ENCODE peak calls at places on chromosomes 4 and X, in seven cellular contexts. One of them, this sample, is unnamed.

GRCh38 chr4:87005690-87006461 is 71.1 kb downstream of the AFF1 start:
- DNase-seq in activated effector memory CD4-positive, alpha-beta T cell treated with anti-CD3 and anti-CD28 coated beads, Interleukin-2, amount 50 U/mL, for 16 hours: peak
- DNase-seq in neural crest cell: peak
- DNase-seq in A172: no peak
- DNase-seq in GM13977: peak
- DNase-seq in ACHN: no peak
- DNase-seq in fibroblast of the aortic adventitia: no peak
- DNase-seq in this sample: peak

GRCh38 chrX:41984628-41985027 is 61.3 kb upstream of the CASK start:
- DNase-seq in activated effector memory CD4-positive, alpha-beta T cell treated with anti-CD3 and anti-CD28 coated beads, Interleukin-2, amount 50 U/mL, for 16 hours: no peak
- DNase-seq in neural crest cell: no peak
- DNase-seq in A172: peak
- DNase-seq in GM13977: no peak
- DNase-seq in ACHN: no peak
- DNase-seq in fibroblast of the aortic adventitia: no peak
- DNase-seq in this sample: no peak

GRCh38 chr4:156169011-156169410 is 215.3 kb upstream of the CTSO start:
- DNase-seq in activated effector memory CD4-positive, alpha-beta T cell treated with anti-CD3 and anti-CD28 coated beads, Interleukin-2, amount 50 U/mL, for 16 hours: no peak
- DNase-seq in neural crest cell: peak
- DNase-seq in A172: peak
- DNase-seq in GM13977: peak
- DNase-seq in ACHN: peak
- DNase-seq in fibroblast of the aortic adventitia: peak
- DNase-seq in this sample: peak

GRCh38 chrX:16826207-16826606 is 39.9 kb downstream of the TXLNG start:
- DNase-seq in activated effector memory CD4-positive, alpha-beta T cell treated with anti-CD3 and anti-CD28 coated beads, Interleukin-2, amount 50 U/mL, for 16 hours: no peak
- DNase-seq in neural crest cell: no peak
- DNase-seq in A172: peak
- DNase-seq in GM13977: peak
- DNase-seq in ACHN: peak
- DNase-seq in fibroblast of the aortic adventitia: peak
- DNase-seq in this sample: peak

GRCh38 chr4:18980516-18981233 is 959.1 kb upstream of the LCORL start:
- DNase-seq in activated effector memory CD4-positive, alpha-beta T cell treated with anti-CD3 and anti-CD28 coated beads, Interleukin-2, amount 50 U/mL, for 16 hours: no peak
- DNase-seq in neural crest cell: no peak
- DNase-seq in A172: no peak
- DNase-seq in GM13977: no peak
- DNase-seq in ACHN: no peak
- DNase-seq in fibroblast of the aortic adventitia: no peak
- DNase-seq in this sample: peak

GRCh38 chr4:176387571-176387970 is 67.8 kb downstream of the SPCS3 start:
- DNase-seq in activated effector memory CD4-positive, alpha-beta T cell treated with anti-CD3 and anti-CD28 coated beads, Interleukin-2, amount 50 U/mL, for 16 hours: no peak
- DNase-seq in neural crest cell: no peak
- DNase-seq in A172: no peak
- DNase-seq in GM13977: no peak
- DNase-seq in ACHN: no peak
- DNase-seq in fibroblast of the aortic adventitia: peak
- DNase-seq in this sample: no peak

GRCh38 chr4:113404167-113404571 is 354.7 kb downstream of the ANK2 start:
- DNase-seq in activated effector memory CD4-positive, alpha-beta T cell treated with anti-CD3 and anti-CD28 coated beads, Interleukin-2, amount 50 U/mL, for 16 hours: no peak
- DNase-seq in neural crest cell: no peak
- DNase-seq in A172: no peak
- DNase-seq in GM13977: no peak
- DNase-seq in ACHN: no peak
- DNase-seq in fibroblast of the aortic adventitia: no peak
- DNase-seq in this sample: no peak

GRCh38 chr4:3022112-3022511 is 52.2 kb downstream of the HTT-AS start:
- DNase-seq in activated effector memory CD4-positive, alpha-beta T cell treated with anti-CD3 and anti-CD28 coated beads, Interleukin-2, amount 50 U/mL, for 16 hours: no peak
- DNase-seq in neural crest cell: no peak
- DNase-seq in A172: no peak
- DNase-seq in GM13977: no peak
- DNase-seq in ACHN: no peak
- DNase-seq in fibroblast of the aortic adventitia: no peak
- DNase-seq in this sample: no peak

GRCh38 chr4:29046166-29046565 is 1674.0 kb upstream of the PCDH7 start:
- DNase-seq in activated effector memory CD4-positive, alpha-beta T cell treated with anti-CD3 and anti-CD28 coated beads, Interleukin-2, amount 50 U/mL, for 16 hours: no peak
- DNase-seq in neural crest cell: no peak
- DNase-seq in A172: no peak
- DNase-seq in GM13977: no peak
- DNase-seq in ACHN: no peak
- DNase-seq in fibroblast of the aortic adventitia: peak
- DNase-seq in this sample: no peak

GRCh38 chr4:88054909-88055308 is 47.5 kb downstream of the PKD2 start:
- DNase-seq in activated effector memory CD4-positive, alpha-beta T cell treated with anti-CD3 and anti-CD28 coated beads, Interleukin-2, amount 50 U/mL, for 16 hours: no peak
- DNase-seq in neural crest cell: peak
- DNase-seq in A172: peak
- DNase-seq in GM13977: peak
- DNase-seq in ACHN: peak
- DNase-seq in fibroblast of the aortic adventitia: peak
- DNase-seq in this sample: peak

GRCh38 chr4:127609484-127609883 is 23.3 kb upstream of the INTU start:
- DNase-seq in activated effector memory CD4-positive, alpha-beta T cell treated with anti-CD3 and anti-CD28 coated beads, Interleukin-2, amount 50 U/mL, for 16 hours: no peak
- DNase-seq in neural crest cell: no peak
- DNase-seq in A172: no peak
- DNase-seq in GM13977: no peak
- DNase-seq in ACHN: no peak
- DNase-seq in fibroblast of the aortic adventitia: no peak
- DNase-seq in this sample: no peak

GRCh38 chr4:39044947-39045734 is 12.9 kb upstream of the TMEM156 start:
- DNase-seq in activated effector memory CD4-positive, alpha-beta T cell treated with anti-CD3 and anti-CD28 coated beads, Interleukin-2, amount 50 U/mL, for 16 hours: peak
- DNase-seq in neural crest cell: peak
- DNase-seq in A172: peak
- DNase-seq in GM13977: no peak
- DNase-seq in ACHN: peak
- DNase-seq in fibroblast of the aortic adventitia: peak
- DNase-seq in this sample: no peak

GRCh38 chr4:76570141-76570989 is 135.3 kb downstream of the SHROOM3 start:
- DNase-seq in activated effector memory CD4-positive, alpha-beta T cell treated with anti-CD3 and anti-CD28 coated beads, Interleukin-2, amount 50 U/mL, for 16 hours: no peak
- DNase-seq in neural crest cell: no peak
- DNase-seq in A172: peak
- DNase-seq in GM13977: no peak
- DNase-seq in ACHN: peak
- DNase-seq in fibroblast of the aortic adventitia: peak
- DNase-seq in this sample: no peak

GRCh38 chrX:9597361-9598035 is 132.6 kb downstream of the TBL1X start:
- DNase-seq in activated effector memory CD4-positive, alpha-beta T cell treated with anti-CD3 and anti-CD28 coated beads, Interleukin-2, amount 50 U/mL, for 16 hours: no peak
- DNase-seq in neural crest cell: no peak
- DNase-seq in A172: no peak
- DNase-seq in GM13977: no peak
- DNase-seq in ACHN: no peak
- DNase-seq in fibroblast of the aortic adventitia: no peak
- DNase-seq in this sample: no peak

GRCh38 chrX:115533485-115533884 is 27.5 kb upstream of the PLS3 start:
- DNase-seq in activated effector memory CD4-positive, alpha-beta T cell treated with anti-CD3 and anti-CD28 coated beads, Interleukin-2, amount 50 U/mL, for 16 hours: no peak
- DNase-seq in neural crest cell: no peak
- DNase-seq in A172: no peak
- DNase-seq in GM13977: no peak
- DNase-seq in ACHN: no peak
- DNase-seq in fibroblast of the aortic adventitia: peak
- DNase-seq in this sample: no peak

GRCh38 chrX:30215357-30215843 is at the start of gene MAGEB2:
- DNase-seq in activated effector memory CD4-positive, alpha-beta T cell treated with anti-CD3 and anti-CD28 coated beads, Interleukin-2, amount 50 U/mL, for 16 hours: no peak
- DNase-seq in neural crest cell: no peak
- DNase-seq in A172: no peak
- DNase-seq in GM13977: no peak
- DNase-seq in ACHN: no peak
- DNase-seq in fibroblast of the aortic adventitia: no peak
- DNase-seq in this sample: no peak

GRCh38 chr4:123823244-123823643 is 426.6 kb downstream of the SPRY1 start:
- DNase-seq in activated effector memory CD4-positive, alpha-beta T cell treated with anti-CD3 and anti-CD28 coated beads, Interleukin-2, amount 50 U/mL, for 16 hours: no peak
- DNase-seq in neural crest cell: no peak
- DNase-seq in A172: no peak
- DNase-seq in GM13977: no peak
- DNase-seq in ACHN: no peak
- DNase-seq in fibroblast of the aortic adventitia: no peak
- DNase-seq in this sample: no peak

GRCh38 chr4:2260336-2261109 is 1.4 kb downstream of the MXD4 start:
- DNase-seq in activated effector memory CD4-positive, alpha-beta T cell treated with anti-CD3 and anti-CD28 coated beads, Interleukin-2, amount 50 U/mL, for 16 hours: peak
- DNase-seq in neural crest cell: no peak
- DNase-seq in A172: no peak
- DNase-seq in GM13977: no peak
- DNase-seq in ACHN: no peak
- DNase-seq in fibroblast of the aortic adventitia: no peak
- DNase-seq in this sample: no peak

GRCh38 chr4:107854326-107855030 is 29.7 kb downstream of the SGMS2 start:
- DNase-seq in activated effector memory CD4-positive, alpha-beta T cell treated with anti-CD3 and anti-CD28 coated beads, Interleukin-2, amount 50 U/mL, for 16 hours: no peak
- DNase-seq in neural crest cell: no peak
- DNase-seq in A172: no peak
- DNase-seq in GM13977: no peak
- DNase-seq in ACHN: peak
- DNase-seq in fibroblast of the aortic adventitia: peak
- DNase-seq in this sample: no peak